ENCODE peak calls at places on chromosomes 7 and 10, in four cellular contexts. W is neuronal stem cell, S is H9, I is H1. K is an unnamed sample.

GRCh38 chr7:129612112-129613015 is 844 bp downstream of the NRF1 start:
- DNase-seq in W (peak), I (peak), S (no peak), K (peak)

GRCh38 chr10:117980755-117981525 is 65.8 kb downstream of the RAB11FIP2 start:
- DNase-seq in I (no peak), W (no peak), S (no peak), K (no peak)

GRCh38 chr7:126541416-126541815 is 711.3 kb downstream of the GRM8 start:
- DNase-seq in W (no peak), S (no peak), I (no peak), K (no peak)

GRCh38 chr7:19290936-19291335 is 145.7 kb upstream of the FERD3L start:
- DNase-seq in W (no peak), S (no peak), I (no peak), K (no peak)

GRCh38 chr10:88473989-88474883 is 108.9 kb downstream of the RNLS start:
- DNase-seq in I (no peak), S (no peak), W (no peak), K (no peak)

GRCh38 chr7:131285558-131285957 is 42.1 kb upstream of the MKLN1 start:
- DNase-seq in W (no peak), S (no peak), I (no peak), K (no peak)

GRCh38 chr7:91846436-91846835 is 34.1 kb downstream of the MTERF1 start:
- DNase-seq in W (no peak), I (no peak), S (no peak), K (no peak)

GRCh38 chr7:55409474-55410225 is 44.5 kb downstream of the LANCL2 start:
- DNase-seq in W (no peak), I (no peak), S (no peak), K (peak)

GRCh38 chr7:157722137-157723060 is 385.6 kb downstream of the DNAJB6 start:
- DNase-seq in S (no peak), I (no peak), W (no peak), K (no peak)

GRCh38 chr7:12923971-12924370 is 236.5 kb downstream of the ARL4A start:
- DNase-seq in S (no peak), W (no peak), I (no peak), K (no peak)

GRCh38 chr10:113844091-113844490 is 9.8 kb downstream of the DCLRE1A start:
- DNase-seq in I (no peak), S (no peak), W (no peak), K (no peak)

GRCh38 chr7:34759477-34760125 is 101.6 kb downstream of the NPSR1 start:
- DNase-seq in I (no peak), W (peak), S (peak), K (peak)

GRCh38 chr7:128906766-128907559 is 3.5 kb downstream of the KCP start:
- DNase-seq in I (peak), S (peak), W (no peak), K (no peak)

GRCh38 chr7:73565675-73566342 is 8.3 kb upstream of the BCL7B start:
- DNase-seq in I (no peak), W (no peak), S (no peak), K (peak)

GRCh38 chr7:129522971-129523340 is 20.6 kb downstream of the SMKR1 start:
- DNase-seq in S (no peak), W (no peak), I (no peak), K (no peak)

GRCh38 chr7:90599892-90600555 is 3.9 kb downstream of the CDK14 start:
- DNase-seq in W (no peak), I (no peak), S (no peak), K (no peak)

GRCh38 chr10:14826430-14826829 is 11.4 kb downstream of the CDNF start:
- DNase-seq in S (no peak), I (no peak), W (no peak), K (no peak)

GRCh38 chr10:57979466-57979865 is 288.2 kb downstream of the IPMK start:
- DNase-seq in W (no peak), I (no peak), S (no peak), K (peak)

GRCh38 chr10:7519351-7519750 is 108.5 kb upstream of the SFMBT2 start:
- DNase-seq in I (no peak), S (no peak), W (no peak), K (no peak)

GRCh38 chr10:7518693-7519092 is 107.9 kb upstream of the SFMBT2 start:
- DNase-seq in I (no peak), S (no peak), W (no peak), K (no peak)

GRCh38 chr10:7525314-7526016 is 114.6 kb upstream of the SFMBT2 start:
- DNase-seq in S (peak), I (peak), W (peak), K (peak)

GRCh38 chr10:7523656-7524055 is 112.8 kb upstream of the SFMBT2 start:
- DNase-seq in I (no peak), W (no peak), S (no peak), K (no peak)

GRCh38 chr10:7520496-7521485 is 110.0 kb upstream of the SFMBT2 start:
- DNase-seq in S (no peak), I (no peak), W (no peak), K (no peak)
- H2BK15ac ChIP-seq in S (no peak), I (no peak), W (no peak), K (no peak)

GRCh38 chr7:97006951-97007861 is 1.9 kb downstream of the DLX6 start:
- DNase-seq in I (peak), S (peak), W (peak), K (no peak)
- H2BK5ac ChIP-seq in I (no peak), S (no peak), W (no peak), K (no peak)

DNA sequence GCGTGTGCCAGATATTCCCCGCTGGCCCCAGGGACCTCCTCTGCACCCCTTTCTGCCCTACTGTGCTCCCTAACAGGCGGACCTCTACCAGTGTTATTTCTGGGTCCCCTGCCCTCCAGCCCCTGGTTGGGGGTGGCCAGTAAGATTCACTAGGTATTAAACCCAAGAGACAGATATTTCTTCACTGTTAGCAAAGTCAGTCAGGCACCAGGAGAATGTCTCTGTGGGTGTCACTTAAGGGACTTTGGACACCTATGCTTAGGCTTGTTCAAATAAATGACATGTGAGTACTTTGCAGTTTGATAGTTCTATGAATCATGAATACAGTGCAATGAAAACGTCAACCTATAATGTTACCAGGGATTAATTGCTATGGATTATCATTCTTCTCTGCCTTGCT is 234.3 kb upstream of the IGFBP3 start:
- DNase-seq in I (no peak), S (no peak), W (no peak), K (no peak)
- H2BK12ac ChIP-seq in I (no peak), S (no peak), W (no peak), K (no peak)

GRCh38 chr7:2819954-2820397 is 24.1 kb downstream of the GNA12 start:
- DNase-seq in S (no peak), W (no peak), I (no peak), K (no peak)

GRCh38 chr7:2819161-2819953 is 24.8 kb downstream of the GNA12 start:
- DNase-seq in W (no peak), I (no peak), S (no peak), K (no peak)

GRCh38 chr7:2817456-2817855 is 26.7 kb downstream of the GNA12 start:
- DNase-seq in W (no peak), I (no peak), S (no peak), K (no peak)

GRCh38 chr7:2820508-2820934 is 23.6 kb downstream of the GNA12 start:
- DNase-seq in I (no peak), W (no peak), S (no peak), K (peak)

DNA sequence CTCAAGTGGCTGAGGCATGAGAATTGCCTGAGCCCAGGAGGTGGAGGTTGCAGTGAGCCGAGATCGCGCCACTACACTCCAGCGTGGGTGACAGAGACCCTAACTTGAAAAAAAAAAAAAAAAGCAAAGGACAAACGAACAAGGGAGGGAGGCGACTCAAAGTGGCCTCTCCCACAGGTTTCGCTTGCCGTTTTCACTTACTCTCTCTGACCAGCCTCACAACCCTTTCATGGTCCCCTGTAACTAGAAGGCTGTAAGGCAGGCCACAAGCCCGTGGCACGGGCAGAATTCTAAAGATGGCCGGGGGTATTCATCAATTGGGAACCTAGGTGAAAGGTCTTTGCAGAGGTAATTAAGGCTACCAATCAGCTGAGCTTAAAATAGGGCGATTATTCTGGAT is 25.5 kb downstream of the GNA12 start:
- DNase-seq in W (no peak), I (no peak), S (no peak), K (no peak)
- H2BK15ac ChIP-seq in W (no peak), I (no peak), S (no peak), K (peak)

GRCh38 chr10:16870331-16870730 is 53.1 kb upstream of the RSU1 start:
- DNase-seq in I (no peak), S (no peak), W (no peak), K (peak)
- H2BK5ac ChIP-seq in I (no peak), S (no peak), W (no peak), K (no peak)

DNA sequence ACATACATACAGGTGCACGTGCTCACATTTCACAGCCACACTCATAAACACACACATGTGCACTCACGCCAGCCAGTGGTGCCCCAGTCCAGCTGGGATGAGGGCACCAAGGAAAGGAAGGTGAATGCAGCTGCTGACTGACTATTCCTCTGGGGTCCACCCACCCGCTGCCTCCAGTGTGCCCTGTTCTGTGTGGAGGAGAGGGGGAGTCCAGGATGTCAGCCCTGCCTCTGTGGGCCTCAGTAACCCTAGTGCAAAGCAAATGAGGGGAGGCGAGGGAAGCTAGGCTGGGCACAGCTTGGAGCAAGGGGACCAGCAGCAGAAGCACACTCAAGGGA is 57.6 kb downstream of the YKT6 start:
- DNase-seq in I (no peak), S (no peak), W (no peak), K (no peak)
- H2BK12ac ChIP-seq in I (no peak), S (no peak), W (no peak), K (peak)

GRCh38 chr7:25804154-25804553 is 347.8 kb upstream of the NFE2L3 start:
- DNase-seq in W (no peak), I (no peak), S (no peak), K (no peak)
- H2BK15ac ChIP-seq in W (no peak), I (no peak), S (no peak), K (no peak)

DNA sequence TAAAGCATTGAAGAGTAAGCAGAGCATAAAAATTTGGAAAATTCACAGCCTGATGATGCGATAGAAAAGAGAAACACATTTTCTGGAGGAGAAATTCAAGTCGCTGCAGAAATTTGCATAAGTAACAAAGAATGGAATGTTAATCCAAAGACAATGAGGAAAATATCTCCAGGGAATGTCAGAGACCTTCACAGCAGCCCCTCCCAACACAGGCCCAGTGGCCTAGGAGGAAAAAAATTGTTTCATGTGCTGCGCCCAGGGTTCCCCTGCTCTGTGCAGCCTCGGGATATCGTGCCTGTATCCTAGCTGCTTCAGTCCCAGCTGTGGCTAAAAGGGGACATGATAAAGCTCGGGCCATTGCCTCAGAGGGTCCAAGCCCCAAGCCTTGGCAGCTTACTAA is 206.8 kb downstream of the TPK1 start:
- DNase-seq in S (no peak), W (peak), I (no peak), K (no peak)
- H2BK5ac ChIP-seq in S (no peak), W (no peak), I (no peak), K (no peak)

GRCh38 chr7:100859856-100860255 is 7.3 kb upstream of the TRIP6 start:
- DNase-seq in W (no peak), S (no peak), I (no peak), K (no peak)

GRCh38 chr7:100860702-100861615 is 6.2 kb upstream of the TRIP6 start:
- DNase-seq in W (no peak), I (no peak), S (no peak), K (no peak)

GRCh38 chr7:100854146-100854895 is 1.8 kb downstream of the SLC12A9 start:
- DNase-seq in S (no peak), I (no peak), W (no peak), K (no peak)

GRCh38 chr7:100855515-100855914 is 3.0 kb downstream of the SLC12A9 start:
- DNase-seq in W (no peak), S (no peak), I (no peak), K (no peak)

DNA sequence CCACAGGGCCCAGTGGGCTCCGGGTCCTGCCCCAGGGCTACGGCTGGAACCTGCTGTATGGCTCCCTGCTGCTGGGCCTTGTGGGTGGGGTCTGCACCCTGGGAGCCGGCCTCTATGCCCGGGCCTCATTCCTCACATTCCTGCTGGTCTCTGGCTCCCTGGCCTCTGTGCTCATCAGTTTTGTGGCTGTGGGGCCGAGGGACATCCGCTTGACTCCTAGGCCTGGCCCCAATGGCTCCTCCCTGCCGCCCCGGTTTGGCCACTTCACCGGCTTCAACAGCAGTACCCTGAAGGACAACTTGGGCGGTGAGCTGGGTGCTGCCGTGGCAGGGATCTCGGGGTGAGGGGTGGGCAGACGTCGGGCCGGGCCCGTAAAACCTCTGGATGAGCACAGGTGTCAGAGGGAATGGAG is 4.4 kb downstream of the SLC12A9 start:
- DNase-seq in S (no peak), I (no peak), W (no peak), K (no peak)
- H2BK12ac ChIP-seq in S (no peak), I (no peak), W (no peak), K (no peak)

K was measured in mesenchymal stem cell.